ENCODE peak calls at places on chromosomes 1 and 21, in six cellular contexts. S is RKO, F is breast epithelium, B is neural crest cell, Z is GM23338, L is T-helper 17 cell. X is an unnamed sample.

GRCh38 chr1:54160351-54160750 is 7.6 kb upstream of the CDCP2 start:
- DNase-seq in S (no peak), F (no peak), B (no peak), Z (no peak), L (no peak), X (no peak)

GRCh38 chr1:58264462-58264861 is 282.1 kb downstream of the OMA1 start:
- DNase-seq in S (no peak), F (no peak), B (no peak), Z (no peak), L (no peak), X (no peak)

GRCh38 chr1:25683731-25684130 is 67.1 kb downstream of the MAN1C1 start:
- DNase-seq in S (no peak), F (peak; percentile 48), B (no peak), Z (no peak), L (no peak), X (no peak)

GRCh38 chr21:43859747-43860214 is 5.2 kb upstream of the AGPAT3 start:
- DNase-seq in S (no peak), F (no peak), B (no peak), Z (no peak), L (no peak), X (no peak)

GRCh38 chr1:208241541-208241940 is 2.6 kb downstream of the PLXNA2 start:
- DNase-seq in S (no peak), F (no peak), B (no peak), Z (no peak), L (no peak), X (no peak)

GRCh38 chr1:62057631-62058290 is 136.9 kb upstream of the L1TD1 start:
- DNase-seq in S (no peak), F (no peak), B (no peak), Z (no peak), L (no peak), X (no peak)

GRCh38 chr1:6601049-6601864 is 1.4 kb downstream of the KLHL21 start:
- DNase-seq in S (peak; percentile 100), F (peak; percentile 90), B (no peak), Z (peak; percentile 67), L (peak; percentile 40), X (peak; percentile 65)

GRCh38 chr1:192788184-192788583 is 20.7 kb upstream of the RGS2 start:
- DNase-seq in S (peak; percentile 77), F (no peak), B (no peak), Z (peak; percentile 26), L (no peak), X (no peak)

GRCh38 chr1:87219141-87219540 is 109.5 kb upstream of the LMO4 start:
- DNase-seq in S (no peak), F (no peak), B (no peak), Z (no peak), L (no peak), X (no peak)

X was measured in HuH-7.